ENCODE peak calls at places on chromosomes 12 and 14, in five cellular contexts. W, Y, O, P and Z are unnamed samples.

GRCh38 chr14:21525995-21526671 is at the start of gene SALL2:
- DNase-seq in W (peak), Y (peak), O (peak), P (peak), Z (peak)

GRCh38 chr12:59005195-59005961 is 85.1 kb upstream of the LRIG3 start:
- DNase-seq in W (no peak), Y (no peak), O (no peak), P (no peak), Z (no peak)

GRCh38 chr14:89237923-89238529 is 179.0 kb downstream of the FOXN3 start:
- DNase-seq in W (peak), Y (no peak), O (no peak), P (no peak), Z (no peak)

GRCh38 chr12:66013224-66013623 is 117.3 kb downstream of the LLPH start:
- DNase-seq in W (no peak), Y (no peak), O (no peak), P (no peak), Z (no peak)

GRCh38 chr14:90693413-90693812 is 122.8 kb downstream of the TTC7B start:
- DNase-seq in W (no peak), Y (peak), O (no peak), P (no peak), Z (no peak)

GRCh38 chr12:12918781-12919180 is 27.4 kb downstream of the GPRC5A start:
- DNase-seq in W (no peak), Y (no peak), O (no peak), P (no peak), Z (no peak)

GRCh38 chr12:4421590-4422031 is 24.0 kb downstream of the FGF6 start:
- DNase-seq in W (no peak), Y (no peak), O (peak), P (no peak), Z (peak)

GRCh38 chr14:24368562-24369252 is 723 bp downstream of the NFATC4 start:
- DNase-seq in W (peak), Y (no peak), O (no peak), P (peak), Z (peak)

GRCh38 chr12:100364334-100364733 is 7.5 kb downstream of the SLC17A8 start:
- DNase-seq in W (no peak), Y (no peak), O (no peak), P (no peak), Z (no peak)

GRCh38 chr12:123743002-123743401 is 19.1 kb upstream of the DNAH10 start:
- DNase-seq in W (no peak), Y (no peak), O (no peak), P (no peak), Z (no peak)